ENCODE peak calls at places on chromosomes 3 and 15, in ten cellular contexts. D is tibial nerve; H is thoracic aorta; J is ovary; Y is endodermal cell; T is left ventricle myocardium inferior; L is CD8-positive, alpha-beta T cell; I is neuronal stem cell; G is colonic mucosa; W is H9. A is an unnamed sample. For H3K4me1, the result is how much of the 10 kb centered on the place peaks cover.

GRCh38 chr3:76500746-76501275 is 539.1 kb upstream of the ROBO2 start:
- DNase-seq in D (no peak), H (no peak), J (no peak), Y (no peak), T (no peak), L (no peak), I (no peak), G (no peak), W (no peak), A (no peak)

GRCh38 chr3:112446343-112446742 is 52.9 kb downstream of the BTLA start:
- DNase-seq in D (no peak), H (no peak), J (no peak), Y (no peak), T (no peak), L (no peak), I (peak), G (no peak), W (no peak), A (no peak)

GRCh38 chr15:29988689-29989088 is 94.1 kb upstream of the GOLGA8J start:
- DNase-seq in D (no peak), H (no peak), J (no peak), Y (no peak), T (no peak), L (no peak), I (no peak), G (no peak), W (no peak), A (no peak)

GRCh38 chr3:142931222-142931621 is 32.3 kb downstream of the PAQR9 start:
- DNase-seq in D (no peak), H (no peak), J (no peak), Y (peak), T (no peak), L (no peak), I (no peak), G (no peak), W (peak), A (no peak)

GRCh38 chr15:74995779-74996765 is 709 bp downstream of the SCAMP5 start:
- DNase-seq in D (no peak), H (no peak), J (peak), Y (peak), T (no peak), L (no peak), I (peak), G (peak), W (peak), A (peak)

GRCh38 chr3:110419096-110419495 is 652.5 kb upstream of the NECTIN3 start:
- DNase-seq in D (no peak), H (no peak), J (no peak), Y (no peak), T (no peak), L (no peak), I (no peak), G (no peak), W (no peak), A (no peak)

GRCh38 chr3:58568572-58569286 is 8.5 kb downstream of the FAM107A start:
- DNase-seq in D (peak), H (no peak), J (peak), Y (peak), T (peak), L (peak), I (peak), G (peak), W (peak), A (peak)

GRCh38 chr3:69091389-69092029 is 6.8 kb downstream of the ARL6IP5 start:
- DNase-seq in D (no peak), H (no peak), J (no peak), Y (no peak), T (no peak), L (no peak), I (no peak), G (no peak), W (no peak), A (no peak)

GRCh38 chr15:31483053-31483923 is 156.7 kb downstream of the KLF13 start:
- DNase-seq in D (no peak), H (no peak), J (no peak), Y (peak), T (no peak), L (peak), I (no peak), G (peak), W (peak), A (no peak)

GRCh38 chr15:62684143-62684808 is 358.3 kb upstream of the TPM1 start:
- DNase-seq in D (no peak), H (no peak), J (no peak), Y (no peak), T (no peak), L (no peak), I (no peak), G (no peak), W (no peak), A (no peak)

GRCh38 chr3:76021376-76021775 is 236.0 kb upstream of the ZNF717 start:
- DNase-seq in D (no peak), H (no peak), J (no peak), Y (no peak), T (no peak), L (no peak), I (no peak), G (no peak), W (no peak), A (no peak)

GRCh38 chr3:183904833-183905780 is 20.4 kb upstream of the PARL start:
- DNase-seq in D (no peak), H (no peak), J (no peak), Y (peak), T (no peak), L (no peak), I (no peak), G (no peak), W (no peak), A (no peak)

GRCh38 chr15:78651930-78652655 is 11.1 kb upstream of the CHRNB4 start:
- DNase-seq in D (no peak), H (no peak), J (no peak), Y (no peak), T (no peak), L (no peak), I (no peak), G (no peak), W (no peak), A (no peak)

GRCh38 chr3:126312326-126312725 is 44.9 kb downstream of the KLF15 start:
- DNase-seq in D (no peak), H (no peak), J (no peak), Y (no peak), T (no peak), L (no peak), I (no peak), G (no peak), W (no peak), A (no peak)

GRCh38 chr15:29822100-29822684 is at the start of gene TJP1:
- DNase-seq in D (peak), H (no peak), J (peak), Y (peak), T (peak), L (no peak), I (peak), G (peak), W (peak), A (peak)

GRCh38 chr3:155995525-155996370 is 124.6 kb upstream of the KCNAB1 start:
- DNase-seq in D (no peak), H (no peak), J (no peak), Y (no peak), T (no peak), L (no peak), I (peak), G (no peak), W (no peak), A (no peak)

GRCh38 chr15:36362508-36362907 is 216.9 kb upstream of the CDIN1 start:
- DNase-seq in D (no peak), H (no peak), J (no peak), Y (no peak), T (no peak), L (no peak), I (no peak), G (no peak), W (no peak), A (no peak)

GRCh38 chr3:144105542-144105941 is 133.9 kb downstream of the DIPK2A start:
- DNase-seq in D (no peak), H (no peak), J (no peak), Y (no peak), T (no peak), L (no peak), I (no peak), G (no peak), W (no peak), A (no peak)

GRCh38 chr3:73236867-73237266 is 175.4 kb downstream of the EBLN2 start:
- DNase-seq in D (no peak), H (no peak), J (no peak), Y (no peak), T (no peak), L (no peak), I (no peak), G (no peak), W (no peak), A (no peak)

GRCh38 chr15:74233373-74233772 is 2.8 kb upstream of the CCDC33 start:
- DNase-seq in D (no peak), H (no peak), J (no peak), Y (no peak), T (no peak), L (no peak), I (no peak), G (no peak), W (no peak), A (no peak)

GRCh38 chr3:55909373-55909772 is 422.3 kb upstream of the WNT5A start:
- DNase-seq in D (no peak), H (no peak), J (no peak), Y (no peak), T (no peak), L (no peak), I (no peak), G (no peak), W (no peak), A (no peak)

GRCh38 chr3:167929937-167930336 is 165.8 kb downstream of the GOLIM4 start:
- DNase-seq in D (no peak), H (no peak), J (no peak), Y (peak), T (no peak), L (no peak), I (no peak), G (no peak), W (no peak), A (no peak)

DNA sequence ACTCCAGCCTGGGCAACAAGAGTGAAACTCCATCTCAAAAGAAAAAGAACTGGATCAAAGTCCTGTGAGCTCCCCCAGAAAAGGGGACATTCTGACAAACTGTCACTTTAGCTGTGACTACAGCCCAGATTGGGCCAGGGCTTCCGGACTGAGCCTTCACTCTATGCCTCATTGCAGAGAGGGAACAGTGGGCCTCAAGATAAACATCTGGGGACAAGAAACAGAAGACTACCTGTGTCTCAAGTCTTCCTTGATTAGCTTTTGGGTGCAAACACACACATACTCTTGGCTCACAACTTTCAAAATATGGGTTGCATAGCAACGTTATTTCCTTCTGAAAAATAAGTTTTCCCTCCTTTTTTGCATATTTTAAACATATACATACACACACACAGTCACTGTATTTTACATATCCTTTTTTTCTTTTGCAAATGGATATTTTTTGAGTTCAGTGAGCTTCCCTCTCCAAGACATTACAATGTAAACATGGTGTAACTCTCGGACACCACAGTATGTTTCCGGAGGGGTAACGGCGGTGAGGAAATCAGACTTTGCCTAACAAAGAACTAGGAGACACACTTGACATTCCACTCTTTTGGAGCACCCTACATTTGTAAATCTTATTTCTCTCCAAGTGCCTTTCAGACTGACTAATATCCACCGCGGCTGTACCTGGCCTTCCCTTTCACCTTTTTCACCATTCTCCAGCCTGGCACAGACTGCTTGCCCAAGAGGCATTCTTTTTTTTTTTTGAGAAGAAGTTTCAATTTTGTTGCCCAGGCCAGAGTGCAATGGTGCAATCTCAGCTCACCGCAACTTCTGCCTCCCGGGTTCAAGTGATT is 3.5 kb downstream of the TKT start:
- DNase-seq in D (no peak), H (no peak), J (no peak), Y (no peak), T (no peak), L (no peak), I (no peak), G (no peak), W (no peak), A (no peak)
- H3K4me1 ChIP-seq in D (under half), H (half or more), J (under half), Y (under half), T (half or more), L (under half), I (under half), G (under half), W (under half), A (under half)

GRCh38 chr3:188401244-188401604 is 247.3 kb downstream of the LPP start:
- DNase-seq in D (no peak), H (no peak), J (no peak), Y (no peak), T (no peak), L (no peak), I (no peak), G (no peak), W (no peak), A (no peak)
- H3K4me1 ChIP-seq in D (under half), H (half or more), J (under half), Y (under half), T (under half), L (under half), I (under half), G (under half), W (under half), A (under half)

GRCh38 chr3:150147776-150148175 is 177.1 kb upstream of the PFN2 start:
- DNase-seq in D (no peak), H (no peak), J (peak), Y (no peak), T (no peak), L (no peak), I (no peak), G (no peak), W (no peak), A (no peak)
- H3K4me1 ChIP-seq in D (under half), H (under half), J (under half), Y (under half), T (under half), L (under half), I (under half), G (under half), W (under half), A (under half)

GRCh38 chr3:117547956-117548550 is 838.5 kb downstream of the TUSC7 start:
- DNase-seq in D (no peak), H (no peak), J (no peak), Y (no peak), T (no peak), L (no peak), I (no peak), G (no peak), W (no peak), A (no peak)
- H3K4me1 ChIP-seq in D (under half), H (under half), J (under half), Y (under half), T (under half), L (under half), I (under half), G (under half), W (under half), A (under half)

GRCh38 chr15:96361309-96362000 is 31.0 kb downstream of the NR2F2 start:
- DNase-seq in D (no peak), H (no peak), J (no peak), Y (peak), T (no peak), L (no peak), I (no peak), G (no peak), W (peak), A (no peak)
- H3K4me1 ChIP-seq in D (under half), H (under half), J (under half), Y (under half), T (under half), L (under half), I (under half), G (under half), W (under half), A (under half)

GRCh38 chr3:13325892-13326443 is 94.2 kb downstream of the NUP210 start:
- DNase-seq in D (no peak), H (no peak), J (no peak), Y (no peak), T (no peak), L (no peak), I (no peak), G (no peak), W (no peak), A (no peak)
- H3K4me1 ChIP-seq in D (under half), H (under half), J (under half), Y (under half), T (under half), L (under half), I (under half), G (under half), W (under half), A (under half)

GRCh38 chr3:161310649-161311423 is 60.5 kb downstream of the SPTSSB start:
- DNase-seq in D (no peak), H (no peak), J (no peak), Y (no peak), T (no peak), L (peak), I (no peak), G (no peak), W (no peak), A (no peak)
- H3K4me1 ChIP-seq in D (under half), H (under half), J (under half), Y (under half), T (under half), L (under half), I (under half), G (under half), W (under half), A (under half)

GRCh38 chr3:62722344-62722743 is 152.9 kb downstream of the CADPS start:
- DNase-seq in D (no peak), H (no peak), J (no peak), Y (no peak), T (no peak), L (no peak), I (no peak), G (no peak), W (no peak), A (no peak)

GRCh38 chr3:62723636-62724217 is 151.5 kb downstream of the CADPS start:
- DNase-seq in D (no peak), H (no peak), J (no peak), Y (peak), T (no peak), L (no peak), I (no peak), G (no peak), W (peak), A (no peak)

GRCh38 chr3:62727576-62727975 is 147.6 kb downstream of the CADPS start:
- DNase-seq in D (no peak), H (no peak), J (no peak), Y (no peak), T (no peak), L (no peak), I (no peak), G (no peak), W (no peak), A (no peak)

GRCh38 chr3:62723171-62723570 is 152.0 kb downstream of the CADPS start:
- DNase-seq in D (no peak), H (no peak), J (no peak), Y (no peak), T (no peak), L (no peak), I (no peak), G (no peak), W (no peak), A (no peak)

GRCh38 chr3:62724503-62724902 is 150.7 kb downstream of the CADPS start:
- DNase-seq in D (no peak), H (no peak), J (no peak), Y (no peak), T (no peak), L (no peak), I (no peak), G (no peak), W (no peak), A (no peak)
- H3K4me1 ChIP-seq in D (under half), H (under half), J (under half), Y (under half), T (under half), L (under half), I (under half), G (under half), W (under half), A (under half)

DNA sequence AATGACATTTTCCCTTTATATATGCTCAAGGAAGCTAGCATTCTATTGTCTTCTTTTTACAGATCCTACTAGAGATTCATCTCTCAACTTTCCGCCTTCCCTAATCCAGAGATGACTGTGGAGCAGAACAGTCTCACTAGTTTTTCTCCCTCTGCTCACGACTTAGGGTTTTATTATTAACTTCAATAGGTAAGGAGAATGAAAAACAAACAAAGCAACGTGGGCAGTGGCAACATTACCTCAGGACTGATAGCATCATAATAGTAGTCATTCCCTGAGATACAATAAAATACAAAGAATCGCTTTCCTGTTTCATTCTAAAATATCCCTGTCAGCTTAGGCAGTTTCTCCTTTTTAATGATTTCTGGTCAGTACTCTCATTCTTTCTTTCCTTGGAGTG is 154.3 kb upstream of the PLAAT1 start:
- DNase-seq in D (no peak), H (no peak), J (no peak), Y (no peak), T (no peak), L (no peak), I (no peak), G (no peak), W (no peak), A (no peak)
- H3K4me1 ChIP-seq in D (under half), H (under half), J (under half), Y (under half), T (under half), L (under half), I (under half), G (under half), W (under half), A (under half)